ENCODE peak calls at places on chromosome X, in seven cellular contexts. One of them, this sample, is unnamed.

GRCh38 chrX:105463483-105463882 is 243.0 kb upstream of the TEX13A start:
- DNase-seq in stimulated activated CD4-positive, alpha-beta T cell treated with anti-CD3 and anti-CD28 coated beads, Interleukin-1b, Interleukin-23, amount 100 ng/mL, for 24 hours: no peak
- DNase-seq in NCI-H748 treated with DMSO at 0.1 percent for 48 hours: no peak
- DNase-seq in left cardiac atrium: no peak
- DNase-seq in activated CD8-positive, alpha-beta memory T cell treated with anti-CD3 and anti-CD28 coated beads for 24 hours: no peak
- DNase-seq in uterus: no peak
- DNase-seq in cardiac fibroblast: peak
- DNase-seq in this sample: no peak

GRCh38 chrX:151695583-151695930 is 299 bp downstream of the PRRG3 start:
- DNase-seq in NCI-H748 treated with DMSO at 0.1 percent for 48 hours: no peak
- DNase-seq in stimulated activated CD4-positive, alpha-beta T cell treated with anti-CD3 and anti-CD28 coated beads, Interleukin-1b, Interleukin-23, amount 100 ng/mL, for 24 hours: no peak
- DNase-seq in left cardiac atrium: no peak
- DNase-seq in uterus: no peak
- DNase-seq in activated CD8-positive, alpha-beta memory T cell treated with anti-CD3 and anti-CD28 coated beads for 24 hours: no peak
- DNase-seq in cardiac fibroblast: no peak
- DNase-seq in this sample: no peak

GRCh38 chrX:45850197-45850774 is 649.6 kb upstream of the DIPK2B start:
- DNase-seq in left cardiac atrium: no peak
- DNase-seq in activated CD8-positive, alpha-beta memory T cell treated with anti-CD3 and anti-CD28 coated beads for 24 hours: peak
- DNase-seq in uterus: no peak
- DNase-seq in NCI-H748 treated with DMSO at 0.1 percent for 48 hours: no peak
- DNase-seq in cardiac fibroblast: no peak
- DNase-seq in stimulated activated CD4-positive, alpha-beta T cell treated with anti-CD3 and anti-CD28 coated beads, Interleukin-1b, Interleukin-23, amount 100 ng/mL, for 24 hours: no peak
- DNase-seq in this sample: no peak

GRCh38 chrX:25600776-25601175 is 537.4 kb upstream of the MAGEB18 start:
- DNase-seq in stimulated activated CD4-positive, alpha-beta T cell treated with anti-CD3 and anti-CD28 coated beads, Interleukin-1b, Interleukin-23, amount 100 ng/mL, for 24 hours: no peak
- DNase-seq in NCI-H748 treated with DMSO at 0.1 percent for 48 hours: no peak
- DNase-seq in cardiac fibroblast: peak
- DNase-seq in left cardiac atrium: no peak
- DNase-seq in uterus: no peak
- DNase-seq in activated CD8-positive, alpha-beta memory T cell treated with anti-CD3 and anti-CD28 coated beads for 24 hours: no peak
- DNase-seq in this sample: no peak

GRCh38 chrX:153926863-153927685 is 1.0 kb upstream of the ARHGAP4 start:
- DNase-seq in left cardiac atrium: peak
- DNase-seq in NCI-H748 treated with DMSO at 0.1 percent for 48 hours: peak
- DNase-seq in activated CD8-positive, alpha-beta memory T cell treated with anti-CD3 and anti-CD28 coated beads for 24 hours: peak
- DNase-seq in uterus: no peak
- DNase-seq in stimulated activated CD4-positive, alpha-beta T cell treated with anti-CD3 and anti-CD28 coated beads, Interleukin-1b, Interleukin-23, amount 100 ng/mL, for 24 hours: no peak
- DNase-seq in cardiac fibroblast: peak
- DNase-seq in this sample: peak

GRCh38 chrX:116726806-116727205 is 264.0 kb upstream of the CT83 start:
- DNase-seq in NCI-H748 treated with DMSO at 0.1 percent for 48 hours: no peak
- DNase-seq in cardiac fibroblast: no peak
- DNase-seq in uterus: no peak
- DNase-seq in activated CD8-positive, alpha-beta memory T cell treated with anti-CD3 and anti-CD28 coated beads for 24 hours: no peak
- DNase-seq in left cardiac atrium: no peak
- DNase-seq in stimulated activated CD4-positive, alpha-beta T cell treated with anti-CD3 and anti-CD28 coated beads, Interleukin-1b, Interleukin-23, amount 100 ng/mL, for 24 hours: no peak
- DNase-seq in this sample: no peak

GRCh38 chrX:12440245-12440644 is 302.0 kb downstream of the FRMPD4 start:
- DNase-seq in left cardiac atrium: no peak
- DNase-seq in cardiac fibroblast: no peak
- DNase-seq in stimulated activated CD4-positive, alpha-beta T cell treated with anti-CD3 and anti-CD28 coated beads, Interleukin-1b, Interleukin-23, amount 100 ng/mL, for 24 hours: no peak
- DNase-seq in uterus: no peak
- DNase-seq in activated CD8-positive, alpha-beta memory T cell treated with anti-CD3 and anti-CD28 coated beads for 24 hours: no peak
- DNase-seq in NCI-H748 treated with DMSO at 0.1 percent for 48 hours: no peak
- DNase-seq in this sample: no peak

GRCh38 chrX:96906741-96907140 is 23.0 kb downstream of the RPA4 start:
- DNase-seq in NCI-H748 treated with DMSO at 0.1 percent for 48 hours: no peak
- DNase-seq in stimulated activated CD4-positive, alpha-beta T cell treated with anti-CD3 and anti-CD28 coated beads, Interleukin-1b, Interleukin-23, amount 100 ng/mL, for 24 hours: no peak
- DNase-seq in uterus: no peak
- DNase-seq in activated CD8-positive, alpha-beta memory T cell treated with anti-CD3 and anti-CD28 coated beads for 24 hours: no peak
- DNase-seq in left cardiac atrium: no peak
- DNase-seq in cardiac fibroblast: peak
- DNase-seq in this sample: no peak

GRCh38 chrX:116427976-116428375 is 8.4 kb upstream of the SLC6A14 start:
- DNase-seq in NCI-H748 treated with DMSO at 0.1 percent for 48 hours: no peak
- DNase-seq in cardiac fibroblast: no peak
- DNase-seq in activated CD8-positive, alpha-beta memory T cell treated with anti-CD3 and anti-CD28 coated beads for 24 hours: no peak
- DNase-seq in uterus: no peak
- DNase-seq in left cardiac atrium: no peak
- DNase-seq in stimulated activated CD4-positive, alpha-beta T cell treated with anti-CD3 and anti-CD28 coated beads, Interleukin-1b, Interleukin-23, amount 100 ng/mL, for 24 hours: no peak
- DNase-seq in this sample: no peak

GRCh38 chrX:81121513-81122363 is 80.0 kb downstream of the HMGN5 start:
- DNase-seq in activated CD8-positive, alpha-beta memory T cell treated with anti-CD3 and anti-CD28 coated beads for 24 hours: peak
- DNase-seq in uterus: peak
- DNase-seq in stimulated activated CD4-positive, alpha-beta T cell treated with anti-CD3 and anti-CD28 coated beads, Interleukin-1b, Interleukin-23, amount 100 ng/mL, for 24 hours: peak
- DNase-seq in cardiac fibroblast: peak
- DNase-seq in NCI-H748 treated with DMSO at 0.1 percent for 48 hours: peak
- DNase-seq in left cardiac atrium: peak
- DNase-seq in this sample: peak